ENCODE peak calls at places on chromosomes 2 and 18, in ten cellular contexts. F is ovary, N is WTC11, Y is AG04449, B is A549, X is psoas muscle, W is body of pancreas, V is progenitor cell of endocrine pancreas, Z is lung, P is NB4. U is an unnamed sample.

GRCh38 chr2:120251863-120252206 is 817 bp upstream of the RALB start:
- DNase-seq in B (no peak), V (no peak), W (no peak), P (peak; percentile 86), X (no peak), N (no peak), Z (no peak), Y (no peak), F (no peak), U (no peak)

GRCh38 chr18:6807504-6808257 is 78.2 kb downstream of the ARHGAP28 start:
- DNase-seq in Z (no peak), P (no peak), N (no peak), B (no peak), W (no peak), V (no peak), Y (no peak), F (no peak), X (no peak), U (no peak)

GRCh38 chr2:44084850-44085249 is 83.8 kb upstream of the PPM1B start:
- DNase-seq in Y (no peak), P (no peak), Z (no peak), F (no peak), X (no peak), V (no peak), W (no peak), N (no peak), B (no peak), U (no peak)

GRCh38 chr2:218275368-218276072 is 5.2 kb downstream of the PNKD start:
- DNase-seq in N (no peak), B (no peak), Y (no peak), F (no peak), X (no peak), P (no peak), V (no peak), W (no peak), Z (no peak), U (no peak)

GRCh38 chr2:84386326-84386995 is 72.6 kb downstream of the SUCLG1 start:
- DNase-seq in F (no peak), P (no peak), B (no peak), W (no peak), Y (no peak), N (no peak), X (no peak), Z (no peak), V (no peak), U (no peak)

GRCh38 chr2:230700447-230700846 is 12.2 kb upstream of the CAB39 start:
- DNase-seq in X (no peak), F (no peak), Z (no peak), Y (no peak), P (peak; percentile 61), B (no peak), N (no peak), V (no peak), W (no peak), U (no peak)

GRCh38 chr2:207772081-207772843 is 2.6 kb upstream of the FZD5 start:
- DNase-seq in F (peak; percentile 52), V (no peak), N (peak; percentile 72), X (peak; percentile 65), B (peak; percentile 47), Z (no peak), W (no peak), Y (no peak), P (no peak), U (no peak)

GRCh38 chr2:120770176-120770575 is 34.5 kb downstream of the GLI2 start:
- DNase-seq in V (no peak), Y (no peak), N (no peak), F (peak; percentile 29), P (no peak), Z (no peak), X (peak; percentile 24), W (no peak), B (no peak), U (no peak)

GRCh38 chr2:85611217-85611704 is 605 bp downstream of the C2orf68 start:
- DNase-seq in B (no peak), Y (no peak), W (no peak), F (no peak), X (no peak), N (no peak), V (no peak), P (no peak), Z (no peak), U (no peak)

GRCh38 chr2:225471039-225471438 is 71.5 kb downstream of the NYAP2 start:
- DNase-seq in P (no peak), W (no peak), F (no peak), Y (no peak), V (no peak), Z (no peak), X (no peak), B (no peak), N (no peak), U (no peak)

GRCh38 chr18:35389095-35389618 is 12.0 kb upstream of the ZNF396 start:
- DNase-seq in X (no peak), P (no peak), V (no peak), F (no peak), B (no peak), Z (no peak), N (no peak), W (no peak), Y (no peak), U (no peak)

GRCh38 chr2:237154894-237155851 is 69.5 kb downstream of the COPS8 start:
- DNase-seq in V (no peak), Y (no peak), Z (no peak), B (no peak), N (no peak), F (no peak), P (no peak), W (no peak), X (no peak), U (no peak)

GRCh38 chr18:63320690-63321265 is 1.2 kb upstream of the BCL2 start:
- DNase-seq in F (peak; percentile 67), B (peak; percentile 34), W (peak; percentile 45), Z (peak; percentile 35), X (peak; percentile 61), P (peak; percentile 72), Y (no peak), V (peak; percentile 28), N (peak; percentile 32), U (no peak)

DNA sequence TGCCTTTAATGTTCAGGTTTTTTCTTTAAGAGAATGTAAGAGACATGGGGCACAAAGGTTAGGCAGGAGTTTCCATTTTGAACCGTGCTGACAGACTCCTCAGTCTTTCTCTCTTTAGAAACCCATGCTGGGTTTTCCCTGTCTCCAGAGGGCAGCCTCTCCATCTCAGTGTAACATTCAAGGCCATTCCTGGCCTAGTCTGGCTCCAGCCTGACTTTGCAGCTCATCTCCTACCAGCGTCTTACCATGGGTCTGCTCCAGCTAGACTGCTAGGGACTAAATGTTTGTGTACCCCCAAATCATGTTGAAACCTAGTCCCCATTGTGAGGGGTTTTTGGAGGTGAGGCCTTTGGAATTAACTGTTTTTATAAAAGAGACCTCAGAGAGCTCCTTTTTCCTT is 9.8 kb upstream of the CLIP4 start:
- DNase-seq in W (no peak), P (no peak), X (no peak), F (no peak), N (no peak), B (peak; percentile 46), Y (no peak), V (no peak), Z (no peak), U (no peak)
- TF ChIP-seq CTCF in W (no peak), P (no peak), X (no peak), F (no peak), N (no peak), B (peak; percentile 27), Y (no peak), V (no peak), Z (no peak), U (peak; percentile 45)

GRCh38 chr2:125656190-125656589 is 999.8 kb upstream of the GYPC start:
- DNase-seq in X (no peak), W (no peak), V (no peak), F (no peak), P (peak; percentile 22), Y (no peak), Z (no peak), N (no peak), B (no peak), U (no peak)
- TF ChIP-seq CTCF in X (no peak), W (no peak), V (no peak), F (no peak), P (peak; percentile 26), Y (no peak), Z (no peak), N (no peak), B (no peak), U (no peak)

DNA sequence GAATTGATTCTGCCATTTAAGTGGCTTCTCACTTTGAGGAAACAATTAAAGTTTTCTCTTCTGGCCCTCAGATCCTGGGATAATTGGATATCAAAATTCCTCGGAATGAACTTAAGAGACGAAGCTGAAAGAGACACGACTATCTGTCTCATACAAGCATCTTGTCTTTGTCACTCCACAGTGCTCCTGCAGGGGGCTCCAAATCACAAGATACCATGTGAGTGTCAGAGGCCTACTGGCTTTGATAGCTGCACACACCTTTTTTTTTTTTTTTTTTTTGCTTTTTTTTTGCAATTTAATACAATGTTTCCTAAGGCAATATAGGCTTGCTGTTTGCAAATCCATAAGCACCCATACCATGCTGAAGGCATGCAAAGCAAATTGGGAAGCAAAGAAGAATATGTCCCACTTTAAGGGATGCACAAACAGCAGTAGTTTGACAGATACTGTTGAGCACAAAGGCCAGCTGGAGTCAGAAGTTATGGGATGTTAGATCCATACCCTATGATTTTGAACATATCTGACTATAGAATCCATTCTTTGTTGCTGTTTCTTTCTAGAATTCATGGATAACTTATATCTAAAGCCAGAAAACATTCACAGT is 109.0 kb upstream of the CBLN2 start:
- DNase-seq in N (peak; percentile 77), P (peak; percentile 59), F (peak; percentile 55), Y (no peak), Z (no peak), B (peak; percentile 43), V (peak; percentile 46), X (no peak), W (peak; percentile 46), U (peak; percentile 36)
- TF ChIP-seq CTCF in N (peak; percentile 28), P (peak; percentile 63), F (no peak), Y (no peak), Z (no peak), B (no peak), V (peak; percentile 66), X (no peak), W (peak; percentile 22), U (peak; percentile 46)

GRCh38 chr2:240460243-240460630 is 24.8 kb downstream of the GPC1 start:
- DNase-seq in V (no peak), N (no peak), X (peak; percentile 47), Z (no peak), Y (no peak), P (no peak), W (peak; percentile 10), B (no peak), F (no peak), U (no peak)

GRCh38 chr2:240459401-240460242 is 24.2 kb downstream of the GPC1 start:
- DNase-seq in W (no peak), Y (no peak), Z (no peak), F (peak; percentile 34), V (no peak), P (no peak), X (peak; percentile 50), B (no peak), N (peak; percentile 16), U (no peak)

GRCh38 chr2:240462073-240462703 is 26.7 kb downstream of the GPC1 start:
- DNase-seq in V (no peak), Z (no peak), P (no peak), F (peak; percentile 34), W (peak; percentile 10), B (no peak), N (peak; percentile 7), Y (no peak), X (peak; percentile 55), U (no peak)

GRCh38 chr2:240461471-240462072 is 26.1 kb downstream of the GPC1 start:
- DNase-seq in B (no peak), N (peak; percentile 4), V (no peak), W (no peak), X (peak; percentile 50), Z (no peak), Y (no peak), P (no peak), F (no peak), U (no peak)

GRCh38 chr2:240460781-240461431 is 25.4 kb downstream of the GPC1 start:
- DNase-seq in P (no peak), N (peak; percentile 36), Y (no peak), F (peak; percentile 36), Z (no peak), V (no peak), W (peak; percentile 9), B (no peak), X (peak; percentile 52), U (no peak)
- TF ChIP-seq CTCF in P (peak; percentile 33), N (no peak), Y (peak; percentile 11), F (no peak), Z (no peak), V (no peak), W (no peak), B (no peak), X (no peak), U (no peak)

U was measured in Panc1.